ENCODE peak calls at places on chromosome 5, in eight cellular contexts. U, V, Y, B, O, W, S and A are unnamed samples.

GRCh38 chr5:169629847-169630548 is 7.1 kb upstream of the DOCK2 start:
- DNase-seq in V (peak; percentile 40), B (peak; percentile 80), U (no peak), Y (no peak), O (peak; percentile 78), W (no peak), S (peak; percentile 58), A (peak; percentile 57)

GRCh38 chr5:154967419-154968024 is 26.6 kb downstream of the MRPL22 start:
- DNase-seq in S (no peak), O (no peak), Y (no peak), U (no peak), V (peak; percentile 73), W (no peak), B (no peak), A (no peak)

GRCh38 chr5:75654693-75655315 is 43.6 kb downstream of the ANKDD1B start:
- DNase-seq in W (no peak), O (no peak), S (no peak), Y (no peak), U (no peak), B (peak; percentile 35), V (no peak), A (no peak)

GRCh38 chr5:102617187-102617856 is 118.5 kb upstream of the SLCO6A1 start:
- DNase-seq in U (no peak), B (no peak), S (no peak), Y (no peak), W (no peak), V (no peak), O (no peak), A (no peak)

GRCh38 chr5:138340008-138340407 is 1.9 kb downstream of the FAM53C start:
- DNase-seq in S (no peak), V (no peak), U (no peak), Y (no peak), W (no peak), O (no peak), B (no peak), A (no peak)

GRCh38 chr5:127352068-127352467 is 61.5 kb downstream of the MEGF10 start:
- DNase-seq in S (no peak), B (no peak), U (no peak), W (no peak), V (no peak), Y (no peak), O (no peak), A (no peak)

GRCh38 chr5:87844449-87844848 is 424.2 kb downstream of the TMEM161B start:
- DNase-seq in B (no peak), S (no peak), W (no peak), U (no peak), Y (no peak), O (no peak), V (no peak), A (no peak)

GRCh38 chr5:135398160-135398854 is 724 bp downstream of the MACROH2A1 start:
- DNase-seq in S (no peak), V (peak; percentile 33), U (peak; percentile 61), O (no peak), W (peak; percentile 52), B (peak; percentile 66), Y (no peak), A (no peak)

GRCh38 chr5:127804886-127805426 is 101.8 kb downstream of the CCDC192 start:
- DNase-seq in Y (no peak), O (no peak), W (no peak), V (no peak), S (no peak), B (peak; percentile 54), U (no peak), A (no peak)

GRCh38 chr5:73823508-73823925 is 197.5 kb downstream of the ARHGEF28 start:
- DNase-seq in V (peak; percentile 21), O (peak; percentile 75), Y (no peak), S (peak; percentile 85), U (no peak), W (no peak), B (peak; percentile 95), A (no peak)

GRCh38 chr5:160457255-160457654 is 35.6 kb downstream of the PTTG1 start:
- DNase-seq in B (no peak), Y (no peak), W (no peak), S (no peak), O (no peak), V (no peak), U (no peak), A (no peak)

GRCh38 chr5:61313960-61314681 is 17.9 kb upstream of the ZSWIM6 start:
- DNase-seq in O (peak; percentile 80), V (peak; percentile 97), S (peak; percentile 49), U (no peak), W (no peak), Y (no peak), B (peak; percentile 97), A (no peak)

GRCh38 chr5:168881427-168882149 is 302.4 kb upstream of the PANK3 start:
- DNase-seq in V (no peak), O (no peak), W (no peak), Y (no peak), U (no peak), B (no peak), S (peak; percentile 47), A (no peak)

GRCh38 chr5:174325441-174325840 is 279.9 kb downstream of the NSG2 start:
- DNase-seq in W (no peak), Y (no peak), S (no peak), V (no peak), U (no peak), B (no peak), O (no peak), A (no peak)

GRCh38 chr5:172749881-172750608 is 20.9 kb downstream of the DUSP1 start:
- DNase-seq in O (no peak), S (no peak), U (no peak), V (no peak), Y (no peak), B (no peak), W (no peak), A (peak; percentile 16)